ENCODE peak calls at places on chromosomes 3 and 15, in seven cellular contexts. U is HCT116, B is tibial nerve, P is lower leg skin, H is transverse colon, D is ovary, Y is heart left ventricle. M is an unnamed sample.

GRCh38 chr3:11898611-11899325 is 52.1 kb upstream of the TAMM41 start:
- DNase-seq in U (no peak), B (no peak), P (no peak), H (no peak), D (no peak), Y (no peak), M (no peak)

GRCh38 chr15:23437146-23437545 is 9.9 kb downstream of the GOLGA6L2 start:
- DNase-seq in U (no peak), B (no peak), P (no peak), H (no peak), D (no peak), Y (no peak), M (no peak)

GRCh38 chr3:111072016-111072891 is 638 bp downstream of the NECTIN3 start:
- DNase-seq in U (no peak), B (peak), P (peak), H (peak), D (peak), Y (peak), M (no peak)

GRCh38 chr15:62658498-62658897 is 384.0 kb upstream of the TPM1 start:
- DNase-seq in U (no peak), B (no peak), P (no peak), H (no peak), D (no peak), Y (peak), M (no peak)

GRCh38 chr15:92958105-92958504 is 58.0 kb downstream of the CHD2 start:
- DNase-seq in U (no peak), B (no peak), P (no peak), H (no peak), D (no peak), Y (no peak), M (no peak)

GRCh38 chr15:60649845-60650548 is 171.1 kb upstream of the ICE2 start:
- DNase-seq in U (no peak), B (no peak), P (no peak), H (peak), D (no peak), Y (no peak), M (no peak)

GRCh38 chr3:100352296-100353178 is 18.0 kb downstream of the NIT2 start:
- DNase-seq in U (no peak), B (no peak), P (no peak), H (no peak), D (no peak), Y (no peak), M (no peak)

GRCh38 chr3:5690490-5690889 is 503.0 kb downstream of the EDEM1 start:
- DNase-seq in U (no peak), B (no peak), P (no peak), H (no peak), D (no peak), Y (no peak), M (no peak)

GRCh38 chr3:23549148-23549910 is 256.4 kb upstream of the UBE2E1 start:
- DNase-seq in U (peak), B (no peak), P (no peak), H (peak), D (no peak), Y (no peak), M (no peak)

GRCh38 chr3:101824691-101825090 is 24.6 kb upstream of the NFKBIZ start:
- DNase-seq in U (no peak), B (no peak), P (no peak), H (no peak), D (no peak), Y (no peak), M (no peak)

GRCh38 chr15:39534996-39535395 is 45.9 kb upstream of the THBS1 start:
- DNase-seq in U (no peak), B (peak), P (no peak), H (no peak), D (no peak), Y (no peak), M (no peak)

GRCh38 chr15:77719450-77719849 is 86.7 kb upstream of the LINGO1 start:
- DNase-seq in U (no peak), B (no peak), P (no peak), H (no peak), D (no peak), Y (no peak), M (no peak)

GRCh38 chr3:186308549-186308948 is 53.5 kb downstream of the DGKG start:
- DNase-seq in U (no peak), B (no peak), P (no peak), H (no peak), D (no peak), Y (no peak), M (no peak)

GRCh38 chr3:13002398-13003124 is 70.7 kb downstream of the IQSEC1 start:
- DNase-seq in U (no peak), B (no peak), P (no peak), H (peak), D (no peak), Y (no peak), M (no peak)

GRCh38 chr3:12998648-12999047 is 74.6 kb downstream of the IQSEC1 start:
- DNase-seq in U (no peak), B (no peak), P (no peak), H (peak), D (no peak), Y (no peak), M (no peak)

GRCh38 chr3:12997387-12997786 is 75.8 kb downstream of the IQSEC1 start:
- DNase-seq in U (no peak), B (no peak), P (no peak), H (no peak), D (no peak), Y (no peak), M (no peak)

GRCh38 chr3:12996181-12996506 is 77.1 kb downstream of the IQSEC1 start:
- DNase-seq in U (no peak), B (no peak), P (no peak), H (peak), D (no peak), Y (no peak), M (no peak)

GRCh38 chr3:12999147-13000140 is 73.8 kb downstream of the IQSEC1 start:
- DNase-seq in U (peak), B (peak), P (peak), H (peak), D (no peak), Y (peak), M (peak)
- TF ChIP-seq POLR2A in U (no peak), B (no peak), P (no peak), H (peak), D (no peak), Y (no peak), M (no peak)

GRCh38 chr15:99320374-99321215 is 69.3 kb downstream of the LRRC28 start:
- DNase-seq in U (no peak), B (no peak), P (no peak), H (no peak), D (no peak), Y (no peak), M (no peak)
- H3K4me3 ChIP-seq in U (no peak), B (no peak), P (no peak), H (no peak), D (no peak), Y (no peak), M (no peak)

GRCh38 chr3:33658039-33658438 is 60.0 kb downstream of the CLASP2 start:
- DNase-seq in U (no peak), B (no peak), P (no peak), H (no peak), D (no peak), Y (no peak), M (no peak)

GRCh38 chr3:33664195-33664594 is 53.9 kb downstream of the CLASP2 start:
- DNase-seq in U (no peak), B (no peak), P (no peak), H (no peak), D (no peak), Y (no peak), M (no peak)

GRCh38 chr3:33663042-33663441 is 55.0 kb downstream of the CLASP2 start:
- DNase-seq in U (no peak), B (no peak), P (no peak), H (no peak), D (no peak), Y (no peak), M (no peak)

GRCh38 chr3:33660035-33660434 is 58.0 kb downstream of the CLASP2 start:
- DNase-seq in U (no peak), B (no peak), P (no peak), H (no peak), D (no peak), Y (no peak), M (no peak)

GRCh38 chr3:33658971-33659848 is 58.8 kb downstream of the CLASP2 start:
- DNase-seq in U (no peak), B (peak), P (peak), H (peak), D (peak), Y (peak), M (peak)
- TF ChIP-seq POLR2A in U (no peak), B (peak), P (no peak), H (peak), D (no peak), Y (no peak), M (no peak)

GRCh38 chr3:133744241-133744640 is 2.0 kb upstream of the TF start:
- DNase-seq in U (no peak), B (no peak), P (no peak), H (no peak), D (no peak), Y (no peak), M (no peak)

GRCh38 chr3:133747373-133747772 is 1.2 kb downstream of the TF start:
- DNase-seq in U (no peak), B (no peak), P (no peak), H (no peak), D (no peak), Y (no peak), M (no peak)

GRCh38 chr3:133746722-133747086 is 511 bp downstream of the TF start:
- DNase-seq in U (no peak), B (no peak), P (no peak), H (no peak), D (no peak), Y (no peak), M (no peak)

GRCh38 chr3:133745108-133745507 is 1.1 kb upstream of the TF start:
- DNase-seq in U (no peak), B (no peak), P (no peak), H (no peak), D (no peak), Y (no peak), M (no peak)

GRCh38 chr3:133745981-133746721 is at the start of gene TF:
- DNase-seq in U (no peak), B (no peak), P (no peak), H (no peak), D (no peak), Y (no peak), M (no peak)
- H3K4me3 ChIP-seq in U (no peak), B (no peak), P (peak), H (no peak), D (no peak), Y (peak), M (peak)

DNA sequence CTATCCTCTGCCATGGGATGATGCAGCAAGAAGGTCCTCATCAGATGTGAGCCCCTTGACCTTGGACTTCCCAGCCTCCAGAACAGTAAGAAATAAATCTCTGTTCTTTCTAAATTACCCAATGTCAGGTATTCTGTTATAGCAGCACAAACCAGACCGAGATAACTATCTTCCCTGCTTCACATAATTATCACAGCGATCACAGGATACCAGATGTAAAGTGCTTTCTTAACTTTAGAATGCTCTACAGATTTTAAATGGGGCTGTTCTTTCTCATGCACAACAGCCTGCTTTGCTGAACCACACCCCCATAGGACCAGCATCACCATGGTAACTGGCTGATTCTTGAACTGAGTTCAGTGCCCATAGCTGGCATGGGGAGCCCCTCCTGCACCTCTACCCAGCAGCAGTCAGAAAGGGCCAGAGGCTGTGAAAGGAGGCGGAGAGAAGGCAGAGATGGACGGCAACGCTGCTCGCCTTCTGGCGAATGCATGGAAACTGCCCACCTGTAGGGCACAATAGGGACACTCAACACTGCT is 7.8 kb downstream of the CD80 start:
- DNase-seq in U (no peak), B (no peak), P (no peak), H (no peak), D (no peak), Y (no peak), M (no peak)
- TF ChIP-seq POLR2A in U (no peak), B (no peak), P (no peak), H (no peak), D (no peak), Y (no peak), M (no peak)

DNA sequence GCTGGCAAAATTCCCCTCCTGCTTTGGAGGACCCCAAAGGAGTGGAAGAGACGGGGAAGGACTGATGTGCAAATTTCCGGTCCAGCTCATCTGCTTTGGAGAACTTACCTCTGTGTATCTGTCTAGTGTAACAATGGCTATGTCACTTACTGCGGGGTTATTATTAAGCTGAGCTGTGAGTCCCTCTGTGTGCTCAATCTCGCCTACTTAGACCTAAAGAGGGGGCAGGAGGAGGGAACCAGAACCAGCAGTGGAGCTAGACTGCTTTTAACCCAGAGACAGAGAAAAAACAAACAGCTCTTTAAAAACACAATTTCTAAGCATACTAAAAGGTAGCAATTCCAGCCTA is 77.0 kb downstream of the MYO1E start:
- DNase-seq in U (no peak), B (no peak), P (no peak), H (no peak), D (no peak), Y (no peak), M (no peak)
- H3K4me3 ChIP-seq in U (peak), B (no peak), P (no peak), H (no peak), D (no peak), Y (no peak), M (no peak)

DNA sequence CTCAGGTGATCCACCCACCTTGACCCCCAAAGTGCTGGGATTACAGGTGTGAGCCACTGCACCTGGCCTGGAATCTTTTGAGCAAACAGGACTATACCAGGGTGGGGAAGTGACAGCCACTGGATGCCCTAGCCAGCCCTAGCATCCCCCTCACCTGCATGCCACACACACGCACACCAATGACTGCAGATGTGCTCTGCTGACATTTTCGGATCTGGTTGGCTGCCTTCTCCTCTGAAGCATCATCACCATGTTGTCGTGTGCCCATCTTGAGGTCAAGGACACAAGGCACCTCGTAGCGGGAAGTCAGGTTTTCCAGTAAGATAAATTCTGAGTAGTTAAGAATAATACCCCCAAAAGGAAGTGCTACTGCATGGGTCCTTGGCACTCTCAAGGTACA is 3.7 kb upstream of the NCKIPSD start:
- DNase-seq in U (no peak), B (no peak), P (no peak), H (no peak), D (no peak), Y (no peak), M (no peak)
- TF ChIP-seq POLR2A in U (no peak), B (no peak), P (no peak), H (no peak), D (no peak), Y (no peak), M (no peak)

GRCh38 chr3:122893282-122893681 is 98.4 kb downstream of the SLC49A4 start:
- DNase-seq in U (peak), B (no peak), P (no peak), H (no peak), D (no peak), Y (no peak), M (no peak)
- H3K4me3 ChIP-seq in U (peak), B (no peak), P (no peak), H (no peak), D (no peak), Y (no peak), M (no peak)

GRCh38 chr15:73984208-73984979 is 7.7 kb downstream of the STOML1 start:
- DNase-seq in U (no peak), B (no peak), P (peak), H (no peak), D (no peak), Y (no peak), M (no peak)

GRCh38 chr15:73983211-73983727 is 8.8 kb downstream of the STOML1 start:
- DNase-seq in U (peak), B (no peak), P (peak), H (peak), D (peak), Y (peak), M (peak)

GRCh38 chr15:73983773-73984172 is 8.3 kb downstream of the STOML1 start:
- DNase-seq in U (no peak), B (no peak), P (peak), H (no peak), D (no peak), Y (no peak), M (no peak)

GRCh38 chr15:73981761-73982222 is 10.3 kb downstream of the STOML1 start:
- DNase-seq in U (no peak), B (no peak), P (peak), H (no peak), D (no peak), Y (no peak), M (no peak)

GRCh38 chr15:73982251-73982962 is 9.7 kb downstream of the STOML1 start:
- DNase-seq in U (no peak), B (peak), P (peak), H (peak), D (peak), Y (peak), M (peak)
- TF ChIP-seq POLR2A in U (no peak), B (no peak), P (no peak), H (no peak), D (no peak), Y (no peak), M (no peak)

DNA sequence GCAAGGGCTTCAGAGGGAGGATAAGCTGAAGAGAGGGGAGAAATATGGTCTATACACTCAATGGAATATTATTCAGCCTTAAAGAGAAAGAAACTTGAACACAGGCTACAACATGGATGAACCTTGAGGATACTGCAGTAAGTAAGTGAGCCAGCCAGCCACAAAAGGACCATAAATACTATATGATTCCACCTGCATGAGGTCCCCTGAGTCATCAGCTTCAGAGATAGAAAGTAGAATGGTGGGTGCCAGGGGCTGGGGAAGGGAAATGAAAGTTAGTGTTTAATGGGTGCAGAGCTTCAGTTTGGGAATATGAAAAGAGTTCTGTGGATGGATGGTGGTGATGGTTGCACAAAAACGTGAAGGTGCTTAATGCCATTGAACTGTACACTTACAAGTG is 68.4 kb upstream of the SEC13 start:
- DNase-seq in U (no peak), B (no peak), P (no peak), H (no peak), D (no peak), Y (no peak), M (no peak)
- H3K4me3 ChIP-seq in U (no peak), B (no peak), P (no peak), H (no peak), D (no peak), Y (no peak), M (no peak)

M was measured in breast epithelium.